ENCODE peak calls at places on chromosomes 4 and X, in five cellular contexts. M is stimulated activated CD4-positive, alpha-beta T cell treated with anti-CD3 and anti-CD28 coated beads, Interleukin-1b, Interleukin-23, amount 100 ng/mL, for 1 hour; V is NCI-H187 treated with DMSO at 0.1 percent for 48 hours; X is fibroblast of the aortic adventitia; T is activated T-helper 1 cell treated with anti-CD3 and anti-CD28 coated beads, Interleukin-2, amount 50 U/mL, for 16 hours. S is an unnamed sample.

GRCh38 chr4:113106076-113106475 is 56.6 kb downstream of the ANK2 start:
- DNase-seq in M (no peak), V (no peak), X (peak), T (no peak), S (no peak)

GRCh38 chr4:16250665-16251365 is 24.5 kb upstream of the TAPT1 start:
- DNase-seq in M (no peak), V (no peak), X (peak), T (no peak), S (no peak)

GRCh38 chr4:183765121-183765990 is 106.3 kb downstream of the TRAPPC11 start:
- DNase-seq in M (no peak), V (no peak), X (no peak), T (no peak), S (no peak)

GRCh38 chrX:45750639-45751038 is 550.0 kb upstream of the DIPK2B start:
- DNase-seq in M (no peak), V (no peak), X (no peak), T (no peak), S (no peak)

GRCh38 chrX:50818986-50819385 is 5.0 kb upstream of the SHROOM4 start:
- DNase-seq in M (no peak), V (no peak), X (no peak), T (no peak), S (no peak)

GRCh38 chr4:124686279-124686678 is 26.3 kb downstream of the ANKRD50 start:
- DNase-seq in M (no peak), V (no peak), X (no peak), T (no peak), S (no peak)

GRCh38 chr4:24810016-24810415 is 14.6 kb downstream of the SOD3 start:
- DNase-seq in M (no peak), V (no peak), X (peak), T (no peak), S (no peak)

GRCh38 chrX:11540532-11541377 is 125.0 kb downstream of the ARHGAP6 start:
- DNase-seq in M (no peak), V (no peak), X (no peak), T (no peak), S (no peak)

GRCh38 chr4:183096276-183096965 is 2.6 kb upstream of the WWC2 start:
- DNase-seq in M (no peak), V (no peak), X (no peak), T (no peak), S (no peak)

GRCh38 chr4:165986956-165987698 is 114.1 kb downstream of the TLL1 start:
- DNase-seq in M (no peak), V (no peak), X (no peak), T (no peak), S (no peak)

GRCh38 chr4:142817442-142817841 is 28.7 kb downstream of the INPP4B start:
- DNase-seq in M (no peak), V (peak), X (peak), T (no peak), S (no peak)

GRCh38 chr4:6272863-6273660 is 3.4 kb downstream of the WFS1 start:
- DNase-seq in M (no peak), V (no peak), X (peak), T (no peak), S (no peak)

GRCh38 chr4:138445098-138445497 is 202.9 kb upstream of the SLC7A11 start:
- DNase-seq in M (no peak), V (no peak), X (peak), T (no peak), S (no peak)

GRCh38 chrX:128020701-128021100 is 31.5 kb downstream of the ACTRT1 start:
- DNase-seq in M (no peak), V (no peak), X (peak), T (no peak), S (no peak)

GRCh38 chr4:153169811-153170210 is 34.4 kb upstream of the TRIM2 start:
- DNase-seq in M (no peak), V (no peak), X (no peak), T (no peak), S (peak)

GRCh38 chr4:92969650-92970370 is 666.0 kb downstream of the GRID2 start:
- DNase-seq in M (no peak), V (no peak), X (peak), T (no peak), S (no peak)

GRCh38 chrX:127324128-127324527 is 504.6 kb downstream of the PRR32 start:
- DNase-seq in M (no peak), V (no peak), X (no peak), T (no peak), S (no peak)

GRCh38 chr4:78529569-78530209 is 21.9 kb upstream of the ANXA3 start:
- DNase-seq in M (no peak), V (no peak), X (peak), T (no peak), S (no peak)

GRCh38 chr4:6120361-6120760 is 80.0 kb downstream of the JAKMIP1 start:
- DNase-seq in M (no peak), V (no peak), X (no peak), T (no peak), S (no peak)

GRCh38 chr4:6126971-6127745 is 73.2 kb downstream of the JAKMIP1 start:
- DNase-seq in M (no peak), V (no peak), X (no peak), T (no peak), S (no peak)

GRCh38 chr4:138540056-138540800 is 298.1 kb upstream of the SLC7A11 start:
- DNase-seq in M (no peak), V (no peak), X (peak), T (no peak), S (no peak)

GRCh38 chrX:12672362-12673106 is 118.7 kb upstream of the PRPS2 start:
- DNase-seq in M (no peak), V (no peak), X (no peak), T (no peak), S (no peak)

GRCh38 chr4:90039122-90039521 is 88.1 kb upstream of the CCSER1 start:
- DNase-seq in M (no peak), V (no peak), X (no peak), T (no peak), S (no peak)

GRCh38 chrX:9538544-9539045 is 73.7 kb downstream of the TBL1X start:
- DNase-seq in M (no peak), V (peak), X (no peak), T (no peak), S (no peak)

GRCh38 chrX:120309873-120310730 is 1.2 kb downstream of the TMEM255A start:
- DNase-seq in M (no peak), V (no peak), X (peak), T (no peak), S (no peak)

GRCh38 chr4:3430524-3430923 is 11.2 kb upstream of the HGFAC start:
- DNase-seq in M (no peak), V (no peak), X (no peak), T (no peak), S (no peak)

GRCh38 chrX:3550160-3550765 is 163.2 kb downstream of the PRKX start:
- DNase-seq in M (no peak), V (no peak), X (peak), T (no peak), S (no peak)

GRCh38 chr4:148540622-148541326 is 98.6 kb upstream of the NR3C2 start:
- DNase-seq in M (no peak), V (no peak), X (no peak), T (no peak), S (no peak)

GRCh38 chr4:147678796-147679549 is 5.0 kb downstream of the PRMT9 start:
- DNase-seq in M (no peak), V (no peak), X (peak), T (no peak), S (no peak)

GRCh38 chrX:25066131-25066530 is 50.4 kb upstream of the ARX start:
- DNase-seq in M (no peak), V (no peak), X (no peak), T (no peak), S (no peak)

GRCh38 chrX:1507511-1508463 is 29.2 kb downstream of the P2RY8 start:
- DNase-seq in M (no peak), V (no peak), X (no peak), T (no peak), S (no peak)

GRCh38 chrX:136835761-136836160 is 44.8 kb downstream of the RBMX start:
- DNase-seq in M (no peak), V (no peak), X (no peak), T (no peak), S (no peak)

GRCh38 chr4:59818656-59819055 is 1381.5 kb upstream of the ADGRL3 start:
- DNase-seq in M (no peak), V (no peak), X (no peak), T (no peak), S (no peak)

GRCh38 chr4:151668687-151669402 is 92.0 kb downstream of the GATB start:
- DNase-seq in M (no peak), V (no peak), X (no peak), T (no peak), S (no peak)

GRCh38 chrX:96987228-96987627 is 103.5 kb downstream of the RPA4 start:
- DNase-seq in M (no peak), V (no peak), X (peak), T (no peak), S (no peak)

GRCh38 chr4:48604041-48604440 is 114.0 kb downstream of the ZAR1 start:
- DNase-seq in M (no peak), V (no peak), X (no peak), T (no peak), S (no peak)

GRCh38 chr4:185396724-185397402 is at the start of gene ANKRD37:
- DNase-seq in M (no peak), V (no peak), X (peak), T (no peak), S (no peak)